ENCODE peak calls at places on chromosomes 7 and 10, in seven cellular contexts. One of them, this sample, is unnamed.

GRCh38 chr7:80699656-80700318 is 61.3 kb downstream of the CD36 start:
- DNase-seq in uterus: no peak
- DNase-seq in right atrium auricular region: no peak
- DNase-seq in upper lobe of right lung: no peak
- DNase-seq in HL-60: no peak
- DNase-seq in right lobe of liver: no peak
- DNase-seq in brain microvascular endothelial cell: no peak
- DNase-seq in this sample: no peak

GRCh38 chr7:164882-165660 is 27.3 kb upstream of the FAM20C start:
- DNase-seq in uterus: no peak
- DNase-seq in brain microvascular endothelial cell: no peak
- DNase-seq in right atrium auricular region: no peak
- DNase-seq in right lobe of liver: peak; percentile 56
- DNase-seq in upper lobe of right lung: peak; percentile 66
- DNase-seq in HL-60: no peak
- DNase-seq in this sample: no peak

GRCh38 chr7:153190452-153190851 is 430.9 kb downstream of the ACTR3B start:
- DNase-seq in uterus: no peak
- DNase-seq in brain microvascular endothelial cell: no peak
- DNase-seq in right atrium auricular region: no peak
- DNase-seq in right lobe of liver: no peak
- DNase-seq in upper lobe of right lung: no peak
- DNase-seq in HL-60: no peak
- DNase-seq in this sample: no peak

GRCh38 chr10:35890061-35890969 is 248.2 kb upstream of the FZD8 start:
- DNase-seq in brain microvascular endothelial cell: no peak
- DNase-seq in right lobe of liver: no peak
- DNase-seq in uterus: no peak
- DNase-seq in right atrium auricular region: no peak
- DNase-seq in HL-60: no peak
- DNase-seq in upper lobe of right lung: no peak
- DNase-seq in this sample: no peak

GRCh38 chr10:65571011-65571570 is 1354.7 kb upstream of the LRRTM3 start:
- DNase-seq in right lobe of liver: no peak
- DNase-seq in upper lobe of right lung: no peak
- DNase-seq in brain microvascular endothelial cell: no peak
- DNase-seq in uterus: no peak
- DNase-seq in HL-60: no peak
- DNase-seq in right atrium auricular region: no peak
- DNase-seq in this sample: no peak

GRCh38 chr7:48096273-48096672 is 7.2 kb downstream of the UPP1 start:
- DNase-seq in upper lobe of right lung: no peak
- DNase-seq in brain microvascular endothelial cell: no peak
- DNase-seq in uterus: no peak
- DNase-seq in right atrium auricular region: no peak
- DNase-seq in right lobe of liver: no peak
- DNase-seq in HL-60: no peak
- DNase-seq in this sample: no peak

GRCh38 chr7:144011458-144012230 is 11.5 kb downstream of the OR6B1 start:
- DNase-seq in right atrium auricular region: no peak
- DNase-seq in uterus: no peak
- DNase-seq in brain microvascular endothelial cell: no peak
- DNase-seq in HL-60: no peak
- DNase-seq in right lobe of liver: no peak
- DNase-seq in upper lobe of right lung: no peak
- DNase-seq in this sample: no peak

GRCh38 chr7:16318989-16319915 is 102.1 kb downstream of the CRPPA start:
- DNase-seq in brain microvascular endothelial cell: peak; percentile 64
- DNase-seq in right lobe of liver: no peak
- DNase-seq in right atrium auricular region: no peak
- DNase-seq in upper lobe of right lung: no peak
- DNase-seq in uterus: no peak
- DNase-seq in HL-60: no peak
- DNase-seq in this sample: peak; percentile 43

GRCh38 chr10:129605266-129605985 is 138.4 kb downstream of the MGMT start:
- DNase-seq in upper lobe of right lung: no peak
- DNase-seq in right lobe of liver: no peak
- DNase-seq in right atrium auricular region: no peak
- DNase-seq in uterus: no peak
- DNase-seq in HL-60: no peak
- DNase-seq in brain microvascular endothelial cell: no peak
- DNase-seq in this sample: no peak

GRCh38 chr7:155230169-155230593 is 67.5 kb upstream of the INSIG1 start:
- DNase-seq in HL-60: no peak
- DNase-seq in right lobe of liver: peak; percentile 32
- DNase-seq in right atrium auricular region: no peak
- DNase-seq in brain microvascular endothelial cell: peak; percentile 97
- DNase-seq in uterus: no peak
- DNase-seq in upper lobe of right lung: no peak
- DNase-seq in this sample: peak; percentile 96

GRCh38 chr7:40851001-40851400 is 716.2 kb downstream of the SUGCT start:
- DNase-seq in brain microvascular endothelial cell: no peak
- DNase-seq in right atrium auricular region: no peak
- DNase-seq in HL-60: no peak
- DNase-seq in upper lobe of right lung: no peak
- DNase-seq in uterus: no peak
- DNase-seq in right lobe of liver: no peak
- DNase-seq in this sample: no peak

GRCh38 chr7:2956526-2957368 is 86.9 kb downstream of the CARD11 start:
- DNase-seq in right atrium auricular region: no peak
- DNase-seq in HL-60: no peak
- DNase-seq in uterus: no peak
- DNase-seq in upper lobe of right lung: peak; percentile 52
- DNase-seq in right lobe of liver: peak; percentile 22
- DNase-seq in brain microvascular endothelial cell: peak; percentile 50
- DNase-seq in this sample: peak; percentile 44

GRCh38 chr7:37234334-37234733 is 214.3 kb downstream of the ELMO1 start:
- DNase-seq in brain microvascular endothelial cell: no peak
- DNase-seq in uterus: no peak
- DNase-seq in right atrium auricular region: no peak
- DNase-seq in upper lobe of right lung: no peak
- DNase-seq in HL-60: no peak
- DNase-seq in right lobe of liver: no peak
- DNase-seq in this sample: no peak

GRCh38 chr7:37234928-37235327 is 213.7 kb downstream of the ELMO1 start:
- DNase-seq in upper lobe of right lung: no peak
- DNase-seq in right lobe of liver: no peak
- DNase-seq in brain microvascular endothelial cell: no peak
- DNase-seq in HL-60: no peak
- DNase-seq in uterus: no peak
- DNase-seq in right atrium auricular region: no peak
- DNase-seq in this sample: peak; percentile 2

GRCh38 chr7:37229381-37229780 is 219.3 kb downstream of the ELMO1 start:
- DNase-seq in brain microvascular endothelial cell: no peak
- DNase-seq in upper lobe of right lung: no peak
- DNase-seq in right atrium auricular region: no peak
- DNase-seq in HL-60: no peak
- DNase-seq in uterus: no peak
- DNase-seq in right lobe of liver: no peak
- DNase-seq in this sample: no peak

GRCh38 chr7:37230221-37230620 is 218.4 kb downstream of the ELMO1 start:
- DNase-seq in right lobe of liver: no peak
- DNase-seq in HL-60: no peak
- DNase-seq in right atrium auricular region: peak; percentile 77
- DNase-seq in uterus: no peak
- DNase-seq in brain microvascular endothelial cell: no peak
- DNase-seq in upper lobe of right lung: no peak
- DNase-seq in this sample: no peak

GRCh38 chr7:37231613-37232012 is 217.1 kb downstream of the ELMO1 start:
- DNase-seq in uterus: no peak
- DNase-seq in brain microvascular endothelial cell: no peak
- DNase-seq in HL-60: no peak
- DNase-seq in right lobe of liver: no peak
- DNase-seq in upper lobe of right lung: no peak
- DNase-seq in right atrium auricular region: no peak
- DNase-seq in this sample: no peak
- H3K4me3 ChIP-seq in uterus: no peak overlapping the region
- H3K4me3 ChIP-seq in brain microvascular endothelial cell: no peak overlapping the region
- H3K4me3 ChIP-seq in HL-60: no peak overlapping the region
- H3K4me3 ChIP-seq in right lobe of liver: no peak overlapping the region
- H3K4me3 ChIP-seq in upper lobe of right lung: no peak overlapping the region
- H3K4me3 ChIP-seq in right atrium auricular region: no peak overlapping the region
- H3K4me3 ChIP-seq in this sample: no peak overlapping the region

DNA sequence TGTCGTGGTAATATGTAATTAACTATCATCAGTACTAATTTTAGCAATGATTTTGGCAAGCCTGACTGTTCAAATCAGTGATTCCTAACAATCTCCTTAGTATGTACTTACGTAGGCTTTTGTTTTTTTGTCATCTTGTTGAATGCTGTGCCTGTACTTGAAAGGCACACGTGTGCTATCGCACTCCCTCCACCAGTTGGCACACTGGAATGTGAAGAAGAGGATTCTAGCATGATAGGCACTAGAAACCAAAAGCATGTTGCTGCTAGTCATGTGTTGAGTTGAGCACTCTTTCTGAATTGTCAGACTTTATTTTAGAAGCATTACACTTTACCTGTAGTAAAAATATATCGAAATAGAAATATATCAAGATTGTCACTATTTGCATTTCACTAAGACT is 59.1 kb downstream of the TASOR2 start:
- DNase-seq in uterus: no peak
- DNase-seq in right atrium auricular region: no peak
- DNase-seq in upper lobe of right lung: no peak
- DNase-seq in brain microvascular endothelial cell: no peak
- DNase-seq in right lobe of liver: no peak
- DNase-seq in HL-60: no peak
- DNase-seq in this sample: no peak
- TF ChIP-seq CTCF in uterus: no peak
- TF ChIP-seq CTCF in right atrium auricular region: no peak
- TF ChIP-seq CTCF in upper lobe of right lung: no peak
- TF ChIP-seq CTCF in brain microvascular endothelial cell: no peak
- TF ChIP-seq CTCF in right lobe of liver: no peak
- TF ChIP-seq CTCF in HL-60: no peak
- TF ChIP-seq CTCF in this sample: no peak

DNA sequence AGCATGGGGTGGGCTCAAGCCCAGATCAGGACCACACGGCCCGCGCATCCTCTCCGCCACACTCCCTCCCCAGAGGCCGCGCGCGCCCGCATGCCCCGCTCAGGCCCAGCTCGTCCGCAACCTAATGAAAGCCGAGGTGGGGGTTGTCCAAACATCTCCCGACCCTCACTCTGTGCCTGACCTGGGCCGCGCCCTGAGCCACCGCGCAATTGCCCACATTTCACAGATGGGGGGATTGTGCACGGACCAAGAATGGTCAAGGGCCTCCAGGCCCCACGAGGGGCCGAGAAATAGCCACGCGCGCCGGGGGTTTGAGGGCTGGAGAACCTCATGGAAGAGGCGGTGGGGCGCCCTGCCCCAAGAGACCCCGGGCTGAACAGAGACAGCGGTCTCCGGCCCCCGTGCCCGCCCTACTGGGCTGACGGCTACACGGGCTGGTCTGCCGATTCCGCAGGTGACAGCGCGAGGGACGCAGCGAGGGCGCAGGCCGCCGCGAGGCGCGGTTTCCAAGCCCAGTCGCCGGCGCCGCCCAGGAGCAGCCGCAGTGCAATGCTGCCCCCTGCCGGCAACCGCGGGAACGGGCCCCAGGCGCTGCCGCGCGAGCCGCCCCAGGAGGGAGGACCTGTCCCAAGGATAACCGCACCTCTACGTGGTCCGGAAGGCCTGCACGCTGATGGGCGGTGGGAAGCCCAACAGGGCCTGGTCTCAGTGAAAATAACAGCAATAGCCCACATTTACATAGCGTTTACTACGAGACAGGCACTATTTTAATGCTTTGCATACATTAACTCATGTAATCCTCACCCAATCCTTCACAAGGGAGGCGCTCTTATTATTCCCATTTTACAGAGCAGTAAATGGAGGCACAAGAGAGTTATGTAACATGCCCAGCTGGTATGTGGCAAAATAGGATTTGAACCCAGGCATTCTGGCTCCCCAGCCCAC is 10.5 kb upstream of the GRID1 start:
- DNase-seq in HL-60: no peak
- DNase-seq in upper lobe of right lung: peak; percentile 89
- DNase-seq in right atrium auricular region: peak; percentile 70
- DNase-seq in right lobe of liver: peak; percentile 80
- DNase-seq in uterus: peak; percentile 79
- DNase-seq in brain microvascular endothelial cell: peak; percentile 45
- DNase-seq in this sample: peak; percentile 81
- H3K4me3 ChIP-seq in HL-60: no peak overlapping the region
- H3K4me3 ChIP-seq in upper lobe of right lung: no peak overlapping the region
- H3K4me3 ChIP-seq in right atrium auricular region: peak overlapping the region; percentile 24
- H3K4me3 ChIP-seq in right lobe of liver: no peak overlapping the region
- H3K4me3 ChIP-seq in uterus: peak overlapping the region; percentile 16
- H3K4me3 ChIP-seq in brain microvascular endothelial cell: peak overlapping the region; percentile 22
- H3K4me3 ChIP-seq in this sample: no peak overlapping the region

GRCh38 chr10:22854935-22855421 is 72.9 kb upstream of the ARMC3 start:
- DNase-seq in right atrium auricular region: no peak
- DNase-seq in uterus: no peak
- DNase-seq in upper lobe of right lung: no peak
- DNase-seq in right lobe of liver: no peak
- DNase-seq in HL-60: no peak
- DNase-seq in brain microvascular endothelial cell: peak; percentile 66
- DNase-seq in this sample: peak; percentile 8
- TF ChIP-seq CTCF in right atrium auricular region: no peak
- TF ChIP-seq CTCF in uterus: no peak
- TF ChIP-seq CTCF in upper lobe of right lung: peak; percentile 24
- TF ChIP-seq CTCF in right lobe of liver: no peak
- TF ChIP-seq CTCF in HL-60: no peak
- TF ChIP-seq CTCF in brain microvascular endothelial cell: peak; percentile 7
- TF ChIP-seq CTCF in this sample: no peak

GRCh38 chr10:34813626-34814227 is 1.4 kb downstream of the PARD3 start:
- DNase-seq in uterus: no peak
- DNase-seq in right atrium auricular region: no peak
- DNase-seq in HL-60: no peak
- DNase-seq in right lobe of liver: peak; percentile 58
- DNase-seq in brain microvascular endothelial cell: peak; percentile 45
- DNase-seq in upper lobe of right lung: no peak
- DNase-seq in this sample: no peak

GRCh38 chr10:34815174-34816066 is at the start of gene PARD3:
- DNase-seq in upper lobe of right lung: peak; percentile 86
- DNase-seq in right atrium auricular region: no peak
- DNase-seq in right lobe of liver: peak; percentile 80
- DNase-seq in HL-60: no peak
- DNase-seq in brain microvascular endothelial cell: no peak
- DNase-seq in uterus: peak; percentile 66
- DNase-seq in this sample: peak; percentile 86

GRCh38 chr10:34812771-34813170 is 2.3 kb downstream of the PARD3 start:
- DNase-seq in HL-60: no peak
- DNase-seq in upper lobe of right lung: no peak
- DNase-seq in right atrium auricular region: no peak
- DNase-seq in right lobe of liver: no peak
- DNase-seq in uterus: no peak
- DNase-seq in brain microvascular endothelial cell: no peak
- DNase-seq in this sample: no peak

GRCh38 chr10:34816067-34817002 is 1.2 kb upstream of the PARD3 start:
- DNase-seq in right atrium auricular region: no peak
- DNase-seq in upper lobe of right lung: no peak
- DNase-seq in HL-60: no peak
- DNase-seq in brain microvascular endothelial cell: no peak
- DNase-seq in right lobe of liver: no peak
- DNase-seq in uterus: peak; percentile 25
- DNase-seq in this sample: peak; percentile 70

GRCh38 chr10:34814228-34815173 is 595 bp downstream of the PARD3 start:
- DNase-seq in right atrium auricular region: no peak
- DNase-seq in uterus: peak; percentile 58
- DNase-seq in upper lobe of right lung: peak; percentile 77
- DNase-seq in right lobe of liver: peak; percentile 73
- DNase-seq in brain microvascular endothelial cell: no peak
- DNase-seq in HL-60: no peak
- DNase-seq in this sample: no peak
- H3K4me3 ChIP-seq in right atrium auricular region: peak overlapping the region; percentile 88
- H3K4me3 ChIP-seq in uterus: peak overlapping the region; percentile 94
- H3K4me3 ChIP-seq in upper lobe of right lung: peak overlapping the region; percentile 72
- H3K4me3 ChIP-seq in right lobe of liver: peak overlapping the region; percentile 90
- H3K4me3 ChIP-seq in brain microvascular endothelial cell: peak overlapping the region; percentile 71
- H3K4me3 ChIP-seq in HL-60: peak overlapping the region; percentile 41
- H3K4me3 ChIP-seq in this sample: peak overlapping the region; percentile 78